ENCODE peak calls at places on chromosome 13, in four cellular contexts. One of them, this sample, is unnamed.

GRCh38 chr13:22009500-22009899 is 338.6 kb downstream of the FGF9 start:
- DNase-seq in K562: peak; percentile 9
- DNase-seq in A549: no peak
- DNase-seq in GM12878: no peak
- DNase-seq in this sample: no peak

GRCh38 chr13:49058761-49059160 is 83.0 kb downstream of the FNDC3A start:
- DNase-seq in K562: no peak
- DNase-seq in A549: no peak
- DNase-seq in GM12878: no peak
- DNase-seq in this sample: no peak

GRCh38 chr13:41848435-41849255 is 112.3 kb downstream of the VWA8 start:
- DNase-seq in K562: no peak
- DNase-seq in A549: no peak
- DNase-seq in GM12878: no peak
- DNase-seq in this sample: peak; percentile 52

GRCh38 chr13:65825039-65825438 is 1405.1 kb downstream of the PCDH9 start:
- DNase-seq in K562: no peak
- DNase-seq in A549: no peak
- DNase-seq in GM12878: no peak
- DNase-seq in this sample: no peak

GRCh38 chr13:67238277-67238859 is 8.2 kb upstream of the PCDH9 start:
- DNase-seq in K562: peak; percentile 31
- DNase-seq in A549: no peak
- DNase-seq in GM12878: no peak
- DNase-seq in this sample: peak; percentile 36

GRCh38 chr13:34577051-34577450 is 365.0 kb upstream of the NBEA start:
- DNase-seq in K562: no peak
- DNase-seq in A549: no peak
- DNase-seq in GM12878: no peak
- DNase-seq in this sample: no peak

GRCh38 chr13:98672947-98673545 is 79.4 kb downstream of the SLC15A1 start:
- DNase-seq in K562: peak; percentile 53
- DNase-seq in A549: peak; percentile 75
- DNase-seq in GM12878: peak; percentile 13
- DNase-seq in this sample: peak; percentile 75

GRCh38 chr13:41960700-41961697 is at the start of gene VWA8:
- DNase-seq in K562: peak; percentile 82
- DNase-seq in A549: peak; percentile 55
- DNase-seq in GM12878: no peak
- DNase-seq in this sample: peak; percentile 78

GRCh38 chr13:91298060-91298459 is 49.4 kb upstream of the MIR17HG start:
- DNase-seq in K562: no peak
- DNase-seq in A549: no peak
- DNase-seq in GM12878: no peak
- DNase-seq in this sample: no peak

GRCh38 chr13:20573186-20573585 is 6.2 kb downstream of the IFT88 start:
- DNase-seq in K562: no peak
- DNase-seq in A549: no peak
- DNase-seq in GM12878: no peak
- DNase-seq in this sample: no peak

GRCh38 chr13:74929436-74929835 is 552.5 kb downstream of the TBC1D4 start:
- DNase-seq in K562: no peak
- DNase-seq in A549: no peak
- DNase-seq in GM12878: no peak
- DNase-seq in this sample: no peak

GRCh38 chr13:45167611-45168554 is 33.0 kb downstream of the KCTD4 start:
- DNase-seq in K562: peak; percentile 3
- DNase-seq in A549: peak; percentile 38
- DNase-seq in GM12878: no peak
- DNase-seq in this sample: no peak

GRCh38 chr13:75872970-75873369 is 236.8 kb downstream of the LMO7 start:
- DNase-seq in K562: no peak
- DNase-seq in A549: no peak
- DNase-seq in GM12878: no peak
- DNase-seq in this sample: no peak

GRCh38 chr13:28467886-28468519 is 26.9 kb downstream of the FLT1 start:
- DNase-seq in K562: no peak
- DNase-seq in A549: no peak
- DNase-seq in GM12878: peak; percentile 20
- DNase-seq in this sample: no peak

GRCh38 chr13:43805681-43806128 is 18.9 kb upstream of the ENOX1 start:
- DNase-seq in K562: no peak
- DNase-seq in A549: peak; percentile 11
- DNase-seq in GM12878: no peak
- DNase-seq in this sample: peak; percentile 25

GRCh38 chr13:45861352-45861751 is 9.8 kb upstream of the SIAH3 start:
- DNase-seq in K562: no peak
- DNase-seq in A549: no peak
- DNase-seq in GM12878: no peak
- DNase-seq in this sample: peak; percentile 18

GRCh38 chr13:41716236-41716635 is 244.7 kb downstream of the VWA8 start:
- DNase-seq in K562: no peak
- DNase-seq in A549: no peak
- DNase-seq in GM12878: no peak
- DNase-seq in this sample: no peak

GRCh38 chr13:84433024-84433423 is 550.8 kb upstream of the SLITRK1 start:
- DNase-seq in K562: no peak
- DNase-seq in A549: no peak
- DNase-seq in GM12878: no peak
- DNase-seq in this sample: peak; percentile 83

GRCh38 chr13:23744315-23744714 is 144.9 kb downstream of the MIPEP start:
- DNase-seq in K562: no peak
- DNase-seq in A549: no peak
- DNase-seq in GM12878: no peak
- DNase-seq in this sample: no peak

GRCh38 chr13:59677966-59678814 is 485.5 kb downstream of the DIAPH3 start:
- DNase-seq in K562: peak; percentile 49
- DNase-seq in A549: peak; percentile 6
- DNase-seq in GM12878: no peak
- DNase-seq in this sample: peak; percentile 72

GRCh38 chr13:99992912-99993311 is 11.3 kb downstream of the ZIC2 start:
- DNase-seq in K562: no peak
- DNase-seq in A549: no peak
- DNase-seq in GM12878: no peak
- DNase-seq in this sample: no peak

GRCh38 chr13:75818181-75819110 is 182.3 kb downstream of the LMO7 start:
- DNase-seq in K562: no peak
- DNase-seq in A549: no peak
- DNase-seq in GM12878: no peak
- DNase-seq in this sample: no peak

GRCh38 chr13:36344173-36344572 is 2.0 kb downstream of the SPART start:
- DNase-seq in K562: peak; percentile 41
- DNase-seq in A549: no peak
- DNase-seq in GM12878: no peak
- DNase-seq in this sample: peak; percentile 70

GRCh38 chr13:29801737-29802305 is 48.6 kb downstream of the UBL3 start:
- DNase-seq in K562: no peak
- DNase-seq in A549: no peak
- DNase-seq in GM12878: no peak
- DNase-seq in this sample: peak; percentile 20

GRCh38 chr13:24306632-24307031 is 2.7 kb upstream of the C1QTNF9 start:
- DNase-seq in K562: no peak
- DNase-seq in A549: no peak
- DNase-seq in GM12878: no peak
- DNase-seq in this sample: peak; percentile 73

GRCh38 chr13:100334209-100334608 is 245.3 kb downstream of the PCCA start:
- DNase-seq in K562: no peak
- DNase-seq in A549: no peak
- DNase-seq in GM12878: no peak
- DNase-seq in this sample: no peak

GRCh38 chr13:65631078-65631477 is 1599.1 kb downstream of the PCDH9 start:
- DNase-seq in K562: no peak
- DNase-seq in A549: no peak
- DNase-seq in GM12878: no peak
- DNase-seq in this sample: peak; percentile 4

GRCh38 chr13:24212674-24213073 is 52.2 kb downstream of the SPATA13 start:
- DNase-seq in K562: no peak
- DNase-seq in A549: no peak
- DNase-seq in GM12878: no peak
- DNase-seq in this sample: no peak

GRCh38 chr13:42396901-42397670 is 125.1 kb downstream of the AKAP11 start:
- DNase-seq in K562: no peak
- DNase-seq in A549: no peak
- DNase-seq in GM12878: no peak
- DNase-seq in this sample: no peak

GRCh38 chr13:49997935-49998334 is 1.1 kb downstream of the TRIM13 start:
- DNase-seq in K562: no peak
- DNase-seq in A549: no peak
- DNase-seq in GM12878: no peak
- DNase-seq in this sample: no peak

GRCh38 chr13:96000069-96000468 is 53.1 kb downstream of the UGGT2 start:
- DNase-seq in K562: no peak
- DNase-seq in A549: no peak
- DNase-seq in GM12878: no peak
- DNase-seq in this sample: no peak

GRCh38 chr13:110555601-110556223 is 5.8 kb downstream of the RAB20 start:
- DNase-seq in K562: no peak
- DNase-seq in A549: no peak
- DNase-seq in GM12878: no peak
- DNase-seq in this sample: no peak
- TF ChIP-seq ELK1 in K562: no peak
- TF ChIP-seq ELK1 in A549: no peak
- TF ChIP-seq ELK1 in GM12878: no peak
- TF ChIP-seq ELK1 in this sample: no peak

GRCh38 chr13:26656919-26657318 is 99.4 kb downstream of the WASF3 start:
- DNase-seq in K562: peak; percentile 5
- DNase-seq in A549: no peak
- DNase-seq in GM12878: no peak
- DNase-seq in this sample: peak; percentile 82
- TF ChIP-seq ELK1 in K562: no peak
- TF ChIP-seq ELK1 in A549: no peak
- TF ChIP-seq ELK1 in GM12878: no peak
- TF ChIP-seq ELK1 in this sample: no peak

GRCh38 chr13:89695343-89696257 is 1651.9 kb upstream of the MIR17HG start:
- DNase-seq in K562: peak; percentile 0
- DNase-seq in A549: peak; percentile 0
- DNase-seq in GM12878: no peak
- DNase-seq in this sample: peak; percentile 8
- TF ChIP-seq ELK1 in K562: no peak
- TF ChIP-seq ELK1 in A549: no peak
- TF ChIP-seq ELK1 in GM12878: no peak
- TF ChIP-seq ELK1 in this sample: no peak

GRCh38 chr13:64428196-64428595 is 2801.9 kb downstream of the PCDH9 start:
- DNase-seq in K562: no peak
- DNase-seq in A549: no peak
- DNase-seq in GM12878: no peak
- DNase-seq in this sample: peak; percentile 76
- TF ChIP-seq ELK1 in K562: no peak
- TF ChIP-seq ELK1 in A549: no peak
- TF ChIP-seq ELK1 in GM12878: no peak
- TF ChIP-seq ELK1 in this sample: no peak

DNA sequence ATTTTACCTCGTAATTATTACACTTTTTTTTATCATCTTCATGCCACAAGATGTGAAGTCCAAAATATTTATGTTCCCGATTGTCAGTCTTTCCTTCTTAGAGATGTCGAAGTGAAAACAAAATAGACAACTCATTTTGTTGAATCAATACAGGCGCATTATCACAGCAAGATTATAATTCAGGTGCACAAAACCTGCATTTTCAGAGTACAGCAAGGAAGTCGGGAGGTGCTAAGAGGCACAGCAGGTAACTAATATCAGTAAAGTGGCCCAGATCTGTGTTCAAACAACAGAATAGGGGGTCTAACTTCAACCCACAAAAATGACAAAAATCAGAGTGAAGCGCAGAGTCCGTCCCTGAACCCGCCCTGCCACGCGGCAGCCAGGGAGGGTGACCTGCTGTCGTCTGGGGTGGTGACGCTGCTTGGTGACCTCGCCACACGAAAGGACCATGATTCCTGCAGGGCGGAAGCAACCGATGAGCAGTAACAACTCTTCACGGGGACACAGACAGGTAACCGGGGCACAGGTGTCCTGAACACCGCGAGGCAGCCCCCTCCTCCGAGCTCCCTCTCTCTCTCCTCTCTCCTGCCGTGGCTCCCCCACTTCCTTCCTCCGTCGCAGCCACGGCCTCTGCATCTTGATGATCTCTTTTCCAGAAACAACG is 50.9 kb upstream of the SPACA7 start:
- DNase-seq in K562: no peak
- DNase-seq in A549: no peak
- DNase-seq in GM12878: no peak
- DNase-seq in this sample: no peak
- TF ChIP-seq ELK1 in K562: no peak
- TF ChIP-seq ELK1 in A549: no peak
- TF ChIP-seq ELK1 in GM12878: no peak
- TF ChIP-seq ELK1 in this sample: no peak

GRCh38 chr13:102779426-102780159 is 6.0 kb upstream of the TEX30 start:
- DNase-seq in K562: no peak
- DNase-seq in A549: no peak
- DNase-seq in GM12878: no peak
- DNase-seq in this sample: no peak
- TF ChIP-seq ELK1 in K562: no peak
- TF ChIP-seq ELK1 in A549: no peak
- TF ChIP-seq ELK1 in GM12878: no peak
- TF ChIP-seq ELK1 in this sample: no peak